ENCODE peak calls at places on chromosomes 11 and 22, in four cellular contexts. W is neural progenitor cell, Y is heart right ventricle, Q is mammary epithelial cell. P is an unnamed sample.
A peak's percentile ranks its signal among the peaks of the same experiment; 100 is the strongest.

GRCh38 chr11:122721201-122721963 is 65.9 kb downstream of the UBASH3B start:
- DNase-seq in W (no peak), Y (no peak), Q (no peak), P (no peak)

GRCh38 chr11:8221025-8221723 is 42.5 kb downstream of the LMO1 start:
- DNase-seq in W (no peak), Y (no peak), Q (no peak), P (no peak)

GRCh38 chr11:130979386-130979972 is 63.2 kb upstream of the SNX19 start:
- DNase-seq in W (peak; percentile 69), Y (no peak), Q (peak; percentile 36), P (no peak)

GRCh38 chr11:84800755-84801346 is 826.3 kb downstream of the DLG2 start:
- DNase-seq in W (peak; percentile 51), Y (no peak), Q (peak; percentile 8), P (no peak)

GRCh38 chr22:22958621-22959020 is 71.0 kb downstream of the IGLL5 start:
- DNase-seq in W (no peak), Y (no peak), Q (no peak), P (no peak)

GRCh38 chr11:117289795-117290194 is 1.4 kb upstream of the BACE1-AS start:
- DNase-seq in W (no peak), Y (no peak), Q (no peak), P (peak; percentile 80)

GRCh38 chr11:69637601-69637955 is 3.4 kb upstream of the CCND1 start:
- DNase-seq in W (peak; percentile 55), Y (no peak), Q (no peak), P (no peak)

GRCh38 chr11:13962562-13963168 is at the start of gene SPON1:
- DNase-seq in W (peak; percentile 93), Y (peak; percentile 61), Q (peak; percentile 27), P (peak; percentile 44)

GRCh38 chr11:46253258-46254134 is 24.0 kb upstream of the CREB3L1 start:
- DNase-seq in W (no peak), Y (no peak), Q (no peak), P (no peak)

GRCh38 chr11:8008212-8008611 is 21.1 kb downstream of the EIF3F start:
- DNase-seq in W (peak; percentile 34), Y (no peak), Q (no peak), P (no peak)

GRCh38 chr11:131923309-131923708 is 552.9 kb downstream of the NTM start:
- DNase-seq in W (no peak), Y (no peak), Q (no peak), P (no peak)

GRCh38 chr22:20258584-20259335 is 9.4 kb downstream of the RTN4R start:
- DNase-seq in W (no peak), Y (no peak), Q (no peak), P (no peak)

GRCh38 chr11:14773755-14774154 is 118.3 kb downstream of the CYP2R1 start:
- DNase-seq in W (peak; percentile 36), Y (no peak), Q (no peak), P (no peak)

GRCh38 chr11:119337581-119338317 is 2.9 kb downstream of the C1QTNF5 start:
- DNase-seq in W (peak; percentile 92), Y (no peak), Q (no peak), P (no peak)

GRCh38 chr11:2792376-2793250 is 92.8 kb upstream of the KCNQ1OT1 start:
- DNase-seq in W (no peak), Y (peak; percentile 9), Q (no peak), P (peak; percentile 17)

GRCh38 chr22:42412744-42413220 is 19.4 kb downstream of the NFAM1 start:
- DNase-seq in W (peak; percentile 38), Y (no peak), Q (no peak), P (peak; percentile 37)

GRCh38 chr11:17933710-17934109 is 79.1 kb downstream of the SERGEF start:
- DNase-seq in W (no peak), Y (no peak), Q (no peak), P (no peak)

GRCh38 chr11:57513911-57514537 is 1.5 kb downstream of the SLC43A1 start:
- DNase-seq in W (peak; percentile 63), Y (peak; percentile 56), Q (no peak), P (peak; percentile 70)

GRCh38 chr22:31103111-31103510 is 4.3 kb downstream of the SELENOM start:
- DNase-seq in W (no peak), Y (no peak), Q (no peak), P (no peak)

GRCh38 chr11:64863381-64864060 is 14.9 kb downstream of the EHD1 start:
- DNase-seq in W (peak; percentile 78), Y (peak; percentile 68), Q (no peak), P (no peak)

GRCh38 chr11:64862914-64863313 is 15.5 kb downstream of the EHD1 start:
- DNase-seq in W (no peak), Y (peak; percentile 75), Q (no peak), P (no peak)

GRCh38 chr11:64858467-64859401 is 14.3 kb upstream of the CDC42BPG start:
- DNase-seq in W (no peak), Y (peak; percentile 65), Q (no peak), P (no peak)

GRCh38 chr11:64859542-64860414 is 15.3 kb upstream of the CDC42BPG start:
- DNase-seq in W (no peak), Y (no peak), Q (no peak), P (no peak)

DNA sequence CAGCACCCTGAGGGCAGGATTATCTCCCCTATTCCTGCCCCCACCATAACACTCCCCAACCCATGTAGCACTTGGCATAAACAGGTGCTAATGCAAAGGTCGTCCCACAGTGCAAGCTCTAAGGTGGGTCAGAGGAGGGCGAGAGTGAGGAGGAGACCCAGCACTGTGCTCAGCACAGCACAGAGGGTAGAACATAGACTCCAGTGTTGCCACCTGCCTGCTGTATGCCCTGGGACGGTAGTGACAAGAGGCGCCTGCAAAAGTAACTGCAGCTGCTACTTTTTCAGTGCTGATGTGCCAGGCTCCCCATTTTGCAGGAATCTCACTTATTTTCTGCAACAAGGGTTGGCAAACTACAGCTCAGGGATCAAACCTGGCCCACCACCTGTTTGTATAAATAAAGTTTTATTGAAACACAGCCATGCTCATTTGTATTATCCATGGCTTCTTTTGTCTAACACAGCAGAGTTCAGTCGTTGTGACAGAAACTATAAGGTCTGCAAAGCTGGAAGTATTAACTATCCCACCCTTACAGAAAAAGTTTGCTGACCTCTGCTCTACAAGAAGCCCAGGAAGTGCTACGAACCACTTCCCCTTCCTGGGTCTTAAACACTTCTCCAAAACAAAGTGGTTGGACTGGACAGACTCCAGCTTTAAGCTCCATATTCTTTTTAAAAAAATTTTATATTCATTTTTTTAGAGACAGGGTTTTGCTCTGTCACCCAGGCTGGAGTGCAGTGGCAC is 16.9 kb upstream of the CDC42BPG start:
- DNase-seq in W (no peak), Y (no peak), Q (no peak), P (no peak)
- H3K4me1 ChIP-seq in W (peaks cover 37% of the 10 kb centered on the region), Y (peaks cover 100% of the 10 kb centered on the region), Q (peaks cover 44% of the 10 kb centered on the region), P (peaks cover 29% of the 10 kb centered on the region)

GRCh38 chr22:35538801-35539321 is 1.8 kb upstream of the RASD2 start:
- DNase-seq in W (peak; percentile 55), Y (no peak), Q (peak; percentile 25), P (no peak)

GRCh38 chr22:35541254-35541748 is 670 bp downstream of the RASD2 start:
- DNase-seq in W (peak; percentile 68), Y (no peak), Q (no peak), P (no peak)

GRCh38 chr22:35540600-35541253 is at the start of gene RASD2:
- DNase-seq in W (peak; percentile 69), Y (peak; percentile 61), Q (peak; percentile 40), P (peak; percentile 31)

GRCh38 chr22:35539487-35539886 is 1.1 kb upstream of the RASD2 start:
- DNase-seq in W (no peak), Y (no peak), Q (no peak), P (no peak)

GRCh38 chr22:35539910-35540599 is 576 bp upstream of the RASD2 start:
- DNase-seq in W (peak; percentile 78), Y (peak; percentile 77), Q (peak; percentile 42), P (peak; percentile 46)
- H3K4me1 ChIP-seq in W (peaks cover 9% of the 10 kb centered on the region), Y (peaks cover 32% of the 10 kb centered on the region), Q (peaks cover 22% of the 10 kb centered on the region), P (peaks cover 17% of the 10 kb centered on the region)

DNA sequence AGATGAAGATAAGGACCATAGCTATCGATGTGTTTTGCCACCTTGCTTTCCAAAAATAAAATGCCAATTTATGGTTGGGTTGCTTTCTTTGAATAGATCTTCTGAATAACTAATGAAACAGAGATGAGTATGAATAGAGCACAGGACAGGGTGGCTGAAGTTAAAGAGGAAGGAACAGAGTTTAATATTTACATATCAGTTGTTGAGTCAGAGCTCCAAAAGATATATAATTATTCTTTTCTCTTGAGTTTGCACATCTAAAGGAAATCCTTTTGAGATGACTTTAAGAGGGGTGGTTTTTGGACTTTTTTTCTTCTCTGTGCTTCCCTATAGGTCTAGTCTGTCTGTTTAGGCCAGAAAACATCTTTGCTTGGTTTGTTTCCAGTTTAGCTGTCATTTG is 115.2 kb downstream of the DDX10 start:
- DNase-seq in W (no peak), Y (no peak), Q (no peak), P (no peak)
- H3K4me1 ChIP-seq in W (no peaks in the 10 kb centered on the region), Y (no peaks in the 10 kb centered on the region), Q (no peaks in the 10 kb centered on the region), P (no peaks in the 10 kb centered on the region)

GRCh38 chr11:111764621-111765020 is 1.6 kb downstream of the PPP2R1B start:
- DNase-seq in W (no peak), Y (no peak), Q (peak; percentile 13), P (no peak)

GRCh38 chr11:111759778-111760407 is 6.3 kb downstream of the PPP2R1B start:
- DNase-seq in W (no peak), Y (no peak), Q (no peak), P (no peak)

GRCh38 chr11:111761056-111761455 is 5.1 kb downstream of the PPP2R1B start:
- DNase-seq in W (no peak), Y (no peak), Q (no peak), P (peak; percentile 59)

GRCh38 chr11:111762981-111763643 is 3.1 kb downstream of the PPP2R1B start:
- DNase-seq in W (peak; percentile 52), Y (no peak), Q (no peak), P (no peak)

DNA sequence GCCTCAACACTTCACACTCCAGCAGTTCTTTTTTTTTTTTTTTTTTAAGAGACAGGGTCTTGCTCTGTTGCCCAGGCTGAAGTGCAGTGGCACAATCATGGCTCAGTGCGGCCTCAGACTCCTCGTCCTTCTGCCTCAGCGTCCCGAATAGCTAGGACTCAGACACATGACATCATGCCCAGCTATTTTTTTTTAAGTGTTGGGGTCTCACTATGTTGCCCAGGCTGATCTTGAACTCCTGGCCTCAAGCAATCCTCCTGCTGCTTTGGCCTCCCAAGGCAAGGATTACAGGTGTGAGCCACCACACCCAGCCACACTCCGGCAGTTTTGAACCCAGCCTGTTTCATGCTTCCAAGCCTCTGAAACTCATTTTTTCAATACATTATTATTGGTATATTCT is 3.7 kb downstream of the PPP2R1B start:
- DNase-seq in W (no peak), Y (no peak), Q (no peak), P (no peak)
- H3K4me1 ChIP-seq in W (peaks cover 20% of the 10 kb centered on the region), Y (peaks cover 53% of the 10 kb centered on the region), Q (peaks cover 14% of the 10 kb centered on the region), P (peaks cover 76% of the 10 kb centered on the region)

DNA sequence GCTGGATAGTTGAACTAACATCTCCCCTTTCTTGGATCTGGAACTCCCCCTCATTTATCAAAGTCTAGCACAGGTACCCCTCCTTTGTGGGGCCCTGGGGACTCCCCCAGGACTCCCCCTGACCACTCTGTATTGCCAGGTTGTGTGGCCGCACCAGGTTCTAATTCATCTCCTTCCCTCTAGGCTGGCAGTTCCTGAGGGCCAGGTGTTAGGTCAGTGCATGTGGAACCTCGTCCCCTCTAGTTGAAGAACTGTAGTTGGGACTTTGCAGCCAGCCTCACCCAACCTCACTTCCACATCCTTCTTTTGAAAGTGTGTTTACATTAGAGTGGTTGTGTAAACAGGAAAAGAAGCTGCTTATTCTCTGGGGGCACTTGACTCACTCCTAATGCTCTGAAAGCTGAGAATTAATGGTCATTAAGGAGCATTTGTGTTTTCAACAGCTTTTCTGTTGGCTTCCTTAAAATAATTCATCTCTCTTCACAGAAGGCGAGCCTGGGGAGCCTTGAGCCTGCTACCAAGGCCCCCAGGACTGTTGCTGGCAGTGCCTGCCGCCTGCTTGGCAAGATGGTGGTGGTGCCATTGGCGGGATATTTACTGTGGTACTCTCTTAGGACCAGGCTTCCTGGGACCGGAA is 11.8 kb downstream of the UPB1 start:
- DNase-seq in W (no peak), Y (no peak), Q (no peak), P (no peak)
- H3K4me1 ChIP-seq in W (peaks cover 7% of the 10 kb centered on the region), Y (peaks cover 68% of the 10 kb centered on the region), Q (no peaks in the 10 kb centered on the region), P (peaks cover 17% of the 10 kb centered on the region)

P was measured in body of pancreas.